ENCODE peak calls at places on chromosomes 7 and 10, in seven cellular contexts. One of them, this sample, is unnamed.

GRCh38 chr10:130739016-130739756 is 572.3 kb downstream of the TCERG1L start:
- DNase-seq in NCI-H1092: no peak
- DNase-seq in activated CD4-positive, alpha-beta T cell treated with anti-CD3 and anti-CD28 coated beads for 4 hours: no peak
- DNase-seq in AG10803: no peak
- DNase-seq in SW480: no peak
- DNase-seq in NCI-H524: no peak
- DNase-seq in stimulated activated CD8-positive, alpha-beta memory T cell treated with anti-CD3 and anti-CD28 coated beads, Interleukin-2, amount 100 ng/mL, for 1 hour: no peak
- DNase-seq in this sample: no peak

GRCh38 chr10:60347270-60347669 is 42.4 kb downstream of the ANK3 start:
- DNase-seq in SW480: no peak
- DNase-seq in activated CD4-positive, alpha-beta T cell treated with anti-CD3 and anti-CD28 coated beads for 4 hours: no peak
- DNase-seq in NCI-H524: no peak
- DNase-seq in AG10803: no peak
- DNase-seq in NCI-H1092: no peak
- DNase-seq in stimulated activated CD8-positive, alpha-beta memory T cell treated with anti-CD3 and anti-CD28 coated beads, Interleukin-2, amount 100 ng/mL, for 1 hour: no peak
- DNase-seq in this sample: no peak

GRCh38 chr10:123774075-123774742 is 108.1 kb downstream of the GPR26 start:
- DNase-seq in stimulated activated CD8-positive, alpha-beta memory T cell treated with anti-CD3 and anti-CD28 coated beads, Interleukin-2, amount 100 ng/mL, for 1 hour: no peak
- DNase-seq in AG10803: no peak
- DNase-seq in activated CD4-positive, alpha-beta T cell treated with anti-CD3 and anti-CD28 coated beads for 4 hours: no peak
- DNase-seq in NCI-H1092: peak
- DNase-seq in SW480: no peak
- DNase-seq in NCI-H524: no peak
- DNase-seq in this sample: no peak

GRCh38 chr7:156101355-156101754 is 289.1 kb upstream of the SHH start:
- DNase-seq in SW480: no peak
- DNase-seq in AG10803: no peak
- DNase-seq in stimulated activated CD8-positive, alpha-beta memory T cell treated with anti-CD3 and anti-CD28 coated beads, Interleukin-2, amount 100 ng/mL, for 1 hour: no peak
- DNase-seq in NCI-H524: no peak
- DNase-seq in activated CD4-positive, alpha-beta T cell treated with anti-CD3 and anti-CD28 coated beads for 4 hours: no peak
- DNase-seq in NCI-H1092: no peak
- DNase-seq in this sample: no peak

GRCh38 chr10:78134919-78135318 is 101.3 kb downstream of the RPS24 start:
- DNase-seq in NCI-H524: no peak
- DNase-seq in NCI-H1092: no peak
- DNase-seq in stimulated activated CD8-positive, alpha-beta memory T cell treated with anti-CD3 and anti-CD28 coated beads, Interleukin-2, amount 100 ng/mL, for 1 hour: no peak
- DNase-seq in activated CD4-positive, alpha-beta T cell treated with anti-CD3 and anti-CD28 coated beads for 4 hours: no peak
- DNase-seq in SW480: no peak
- DNase-seq in AG10803: no peak
- DNase-seq in this sample: no peak

GRCh38 chr7:139095194-139095659 is 14.3 kb downstream of the ZC3HAV1 start:
- DNase-seq in NCI-H1092: no peak
- DNase-seq in NCI-H524: no peak
- DNase-seq in activated CD4-positive, alpha-beta T cell treated with anti-CD3 and anti-CD28 coated beads for 4 hours: peak
- DNase-seq in AG10803: no peak
- DNase-seq in SW480: peak
- DNase-seq in stimulated activated CD8-positive, alpha-beta memory T cell treated with anti-CD3 and anti-CD28 coated beads, Interleukin-2, amount 100 ng/mL, for 1 hour: peak
- DNase-seq in this sample: no peak

GRCh38 chr7:33495207-33495606 is 365.8 kb downstream of the BBS9 start:
- DNase-seq in NCI-H1092: no peak
- DNase-seq in stimulated activated CD8-positive, alpha-beta memory T cell treated with anti-CD3 and anti-CD28 coated beads, Interleukin-2, amount 100 ng/mL, for 1 hour: no peak
- DNase-seq in SW480: no peak
- DNase-seq in AG10803: peak
- DNase-seq in activated CD4-positive, alpha-beta T cell treated with anti-CD3 and anti-CD28 coated beads for 4 hours: no peak
- DNase-seq in NCI-H524: no peak
- DNase-seq in this sample: no peak

GRCh38 chr7:150849204-150849775 is 3.0 kb upstream of the AOC1 start:
- DNase-seq in NCI-H1092: no peak
- DNase-seq in NCI-H524: no peak
- DNase-seq in stimulated activated CD8-positive, alpha-beta memory T cell treated with anti-CD3 and anti-CD28 coated beads, Interleukin-2, amount 100 ng/mL, for 1 hour: no peak
- DNase-seq in AG10803: no peak
- DNase-seq in SW480: no peak
- DNase-seq in activated CD4-positive, alpha-beta T cell treated with anti-CD3 and anti-CD28 coated beads for 4 hours: no peak
- DNase-seq in this sample: no peak

GRCh38 chr7:66886152-66886551 is 34.9 kb upstream of the TMEM248 start:
- DNase-seq in AG10803: peak
- DNase-seq in NCI-H1092: no peak
- DNase-seq in NCI-H524: no peak
- DNase-seq in stimulated activated CD8-positive, alpha-beta memory T cell treated with anti-CD3 and anti-CD28 coated beads, Interleukin-2, amount 100 ng/mL, for 1 hour: no peak
- DNase-seq in SW480: no peak
- DNase-seq in activated CD4-positive, alpha-beta T cell treated with anti-CD3 and anti-CD28 coated beads for 4 hours: no peak
- DNase-seq in this sample: no peak

GRCh38 chr7:45106820-45107219 is 4.7 kb downstream of the TBRG4 start:
- DNase-seq in activated CD4-positive, alpha-beta T cell treated with anti-CD3 and anti-CD28 coated beads for 4 hours: no peak
- DNase-seq in stimulated activated CD8-positive, alpha-beta memory T cell treated with anti-CD3 and anti-CD28 coated beads, Interleukin-2, amount 100 ng/mL, for 1 hour: no peak
- DNase-seq in NCI-H524: no peak
- DNase-seq in SW480: no peak
- DNase-seq in AG10803: no peak
- DNase-seq in NCI-H1092: no peak
- DNase-seq in this sample: no peak

GRCh38 chr10:103765981-103766380 is 89.4 kb downstream of the SH3PXD2A start:
- DNase-seq in SW480: no peak
- DNase-seq in activated CD4-positive, alpha-beta T cell treated with anti-CD3 and anti-CD28 coated beads for 4 hours: peak
- DNase-seq in NCI-H1092: no peak
- DNase-seq in stimulated activated CD8-positive, alpha-beta memory T cell treated with anti-CD3 and anti-CD28 coated beads, Interleukin-2, amount 100 ng/mL, for 1 hour: peak
- DNase-seq in AG10803: no peak
- DNase-seq in NCI-H524: no peak
- DNase-seq in this sample: no peak

GRCh38 chr10:69666756-69667155 is 36.7 kb downstream of the FAM241B start:
- DNase-seq in stimulated activated CD8-positive, alpha-beta memory T cell treated with anti-CD3 and anti-CD28 coated beads, Interleukin-2, amount 100 ng/mL, for 1 hour: no peak
- DNase-seq in SW480: no peak
- DNase-seq in AG10803: no peak
- DNase-seq in NCI-H524: no peak
- DNase-seq in activated CD4-positive, alpha-beta T cell treated with anti-CD3 and anti-CD28 coated beads for 4 hours: no peak
- DNase-seq in NCI-H1092: no peak
- DNase-seq in this sample: no peak

GRCh38 chr7:11524476-11525398 is 307.3 kb downstream of the THSD7A start:
- DNase-seq in activated CD4-positive, alpha-beta T cell treated with anti-CD3 and anti-CD28 coated beads for 4 hours: no peak
- DNase-seq in NCI-H524: no peak
- DNase-seq in AG10803: no peak
- DNase-seq in stimulated activated CD8-positive, alpha-beta memory T cell treated with anti-CD3 and anti-CD28 coated beads, Interleukin-2, amount 100 ng/mL, for 1 hour: no peak
- DNase-seq in SW480: no peak
- DNase-seq in NCI-H1092: no peak
- DNase-seq in this sample: no peak